ENCODE peak calls at places on chromosomes 4 and X, in five cellular contexts. W, X, O, J and K are unnamed samples.

GRCh38 chr4:100189820-100190642 is at the start of gene DDIT4L:
- DNase-seq in W (peak; percentile 18), X (no peak), O (peak; percentile 52), J (no peak), K (no peak)

GRCh38 chr4:48450740-48451139 is 32.4 kb upstream of the SLC10A4 start:
- DNase-seq in W (no peak), X (no peak), O (no peak), J (no peak), K (no peak)

GRCh38 chr4:102196221-102196620 is 149.1 kb downstream of the SLC39A8 start:
- DNase-seq in W (no peak), X (no peak), O (no peak), J (no peak), K (no peak)

GRCh38 chrX:81259008-81259713 is 57.3 kb downstream of the SH3BGRL start:
- DNase-seq in W (peak; percentile 17), X (no peak), O (no peak), J (no peak), K (no peak)

GRCh38 chr4:139902328-139903217 is 237.0 kb downstream of the MGST2 start:
- DNase-seq in W (peak; percentile 43), X (no peak), O (no peak), J (no peak), K (no peak)

GRCh38 chr4:128386761-128387599 is 99.4 kb upstream of the PGRMC2 start:
- DNase-seq in W (peak; percentile 92), X (no peak), O (peak; percentile 93), J (peak; percentile 88), K (no peak)

GRCh38 chr4:7160439-7160838 is 31.9 kb upstream of the SORCS2 start:
- DNase-seq in W (no peak), X (no peak), O (no peak), J (no peak), K (no peak)

GRCh38 chr4:105059337-105059736 is 87.3 kb upstream of the TET2 start:
- DNase-seq in W (no peak), X (no peak), O (no peak), J (no peak), K (no peak)

GRCh38 chr4:188403272-188403671 is 264.0 kb downstream of the TRIML1 start:
- DNase-seq in W (no peak), X (no peak), O (no peak), J (no peak), K (no peak)

GRCh38 chrX:29746326-29746725 is 469.0 kb upstream of the MAGEB2 start:
- DNase-seq in W (no peak), X (no peak), O (no peak), J (no peak), K (no peak)

GRCh38 chr4:173935622-173936405 is 347.7 kb downstream of the FBXO8 start:
- DNase-seq in W (no peak), X (no peak), O (no peak), J (no peak), K (no peak)

GRCh38 chr4:7857238-7857701 is 82.4 kb downstream of the AFAP1 start:
- DNase-seq in W (peak; percentile 78), X (no peak), O (peak; percentile 60), J (no peak), K (no peak)

GRCh38 chr4:100417565-100417964 is 100.3 kb downstream of the EMCN start:
- DNase-seq in W (no peak), X (no peak), O (no peak), J (no peak), K (no peak)

GRCh38 chrX:38800981-38801845 is at the start of gene MID1IP1:
- DNase-seq in W (peak; percentile 79), X (peak; percentile 50), O (peak; percentile 92), J (peak; percentile 90), K (peak; percentile 84)

GRCh38 chr4:102640669-102641068 is 120.1 kb downstream of the MANBA start:
- DNase-seq in W (no peak), X (no peak), O (no peak), J (no peak), K (no peak)

GRCh38 chrX:13432376-13432775 is 112.5 kb upstream of the ATXN3L start:
- DNase-seq in W (peak; percentile 33), X (no peak), O (no peak), J (peak; percentile 37), K (no peak)

GRCh38 chr4:141501395-141501794 is 135.0 kb upstream of the IL15 start:
- DNase-seq in W (no peak), X (no peak), O (no peak), J (no peak), K (no peak)
- H3K27ac ChIP-seq in W (no peak overlapping the region), X (no peak overlapping the region), O (no peak overlapping the region), J (no peak overlapping the region), K (no peak overlapping the region)

GRCh38 chrX:135454816-135455215 is 33.1 kb downstream of the SMIM10L2A start:
- DNase-seq in W (no peak), X (no peak), O (peak; percentile 13), J (no peak), K (no peak)
- H3K9me3 ChIP-seq in W (no peaks in the 10 kb centered on the region), X (no peaks in the 10 kb centered on the region), O (no peaks in the 10 kb centered on the region), J (no peaks in the 10 kb centered on the region), K (no peaks in the 10 kb centered on the region)

DNA sequence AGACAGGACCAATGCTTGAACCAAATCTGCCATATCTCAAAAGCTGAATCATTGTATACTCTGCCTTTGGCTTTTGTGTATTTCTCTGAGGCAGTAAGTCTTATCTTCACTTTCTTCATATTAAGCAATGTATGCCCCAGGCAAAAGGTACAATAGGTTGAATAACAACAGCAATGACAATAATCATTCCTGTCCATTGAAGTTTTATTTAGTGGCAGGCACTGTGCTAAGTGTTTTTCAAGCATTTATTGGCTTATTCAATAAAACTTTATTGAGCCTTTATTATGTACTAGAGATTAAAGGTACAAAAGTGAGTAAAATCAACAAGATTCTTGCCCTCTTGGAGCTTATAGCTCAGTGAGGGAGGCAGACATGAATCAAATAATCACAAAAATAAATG is 8.2 kb upstream of the CASK start:
- DNase-seq in W (no peak), X (no peak), O (no peak), J (no peak), K (no peak)
- H3K27ac ChIP-seq in W (no peak overlapping the region), X (no peak overlapping the region), O (no peak overlapping the region), J (no peak overlapping the region), K (no peak overlapping the region)

DNA sequence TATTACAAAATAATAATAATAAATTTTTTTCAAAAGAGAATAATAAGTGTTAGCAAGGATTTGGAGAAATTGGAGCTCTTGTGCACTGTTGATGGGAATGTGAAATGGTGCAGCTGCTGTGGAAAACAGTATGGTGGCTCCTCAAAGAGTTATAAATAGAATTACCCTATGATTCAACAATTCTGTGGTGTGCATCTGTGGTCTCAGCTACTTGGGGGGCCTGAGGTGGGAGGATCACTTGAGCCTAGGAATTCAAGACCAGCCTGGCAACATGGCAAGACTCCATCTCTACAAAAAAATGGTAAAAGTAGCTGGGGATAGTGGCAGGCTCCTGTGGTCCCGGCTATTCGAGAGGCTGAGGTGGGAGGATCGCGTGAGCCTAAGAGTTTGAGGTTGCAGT is 19.6 kb downstream of the MND1 start:
- DNase-seq in W (peak; percentile 56), X (no peak), O (no peak), J (no peak), K (no peak)
- H3K9me3 ChIP-seq in W (no peaks in the 10 kb centered on the region), X (no peaks in the 10 kb centered on the region), O (no peaks in the 10 kb centered on the region), J (no peaks in the 10 kb centered on the region), K (no peaks in the 10 kb centered on the region)

GRCh38 chrX:40184968-40185367 is 87.2 kb upstream of the BCOR start:
- DNase-seq in W (no peak), X (no peak), O (no peak), J (no peak), K (no peak)
- H3K27ac ChIP-seq in W (no peak overlapping the region), X (no peak overlapping the region), O (no peak overlapping the region), J (no peak overlapping the region), K (no peak overlapping the region)

DNA sequence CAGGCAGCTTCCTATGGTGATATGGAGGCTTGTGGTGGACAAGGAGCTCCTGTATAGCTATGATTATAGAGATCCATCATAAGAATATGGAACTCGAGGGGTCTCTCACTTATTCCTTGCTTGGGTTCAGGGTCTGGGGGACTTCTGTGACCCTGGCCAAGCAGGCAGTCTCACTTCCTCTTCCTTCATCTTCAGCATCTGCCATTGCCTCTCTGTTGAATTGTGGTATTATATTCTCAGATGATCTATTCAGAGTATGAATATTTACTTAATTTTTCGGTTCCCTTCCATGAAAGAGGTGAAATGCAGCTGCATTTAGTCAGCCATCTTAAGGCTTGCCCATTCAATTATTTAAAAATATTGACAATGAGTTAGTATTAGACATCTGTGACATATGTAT is 292.9 kb downstream of the SPIN4 start:
- DNase-seq in W (no peak), X (no peak), O (no peak), J (no peak), K (no peak)
- H3K9me3 ChIP-seq in W (no peaks in the 10 kb centered on the region), X (no peaks in the 10 kb centered on the region), O (no peaks in the 10 kb centered on the region), J (no peaks in the 10 kb centered on the region), K (no peaks in the 10 kb centered on the region)

GRCh38 chr4:76012388-76012801 is 5.1 kb upstream of the CXCL9 start:
- DNase-seq in W (peak; percentile 88), X (no peak), O (no peak), J (no peak), K (no peak)
- H3K27ac ChIP-seq in W (peak overlapping the region; percentile 98), X (no peak overlapping the region), O (no peak overlapping the region), J (peak overlapping the region; percentile 65), K (no peak overlapping the region)

GRCh38 chr4:154064244-154064643 is 275.4 kb upstream of the SFRP2 start:
- DNase-seq in W (no peak), X (no peak), O (no peak), J (no peak), K (no peak)
- H3K9me3 ChIP-seq in W (no peaks in the 10 kb centered on the region), X (no peaks in the 10 kb centered on the region), O (peaks cover 2% of the 10 kb centered on the region), J (peaks cover 31% of the 10 kb centered on the region), K (no peaks in the 10 kb centered on the region)

DNA sequence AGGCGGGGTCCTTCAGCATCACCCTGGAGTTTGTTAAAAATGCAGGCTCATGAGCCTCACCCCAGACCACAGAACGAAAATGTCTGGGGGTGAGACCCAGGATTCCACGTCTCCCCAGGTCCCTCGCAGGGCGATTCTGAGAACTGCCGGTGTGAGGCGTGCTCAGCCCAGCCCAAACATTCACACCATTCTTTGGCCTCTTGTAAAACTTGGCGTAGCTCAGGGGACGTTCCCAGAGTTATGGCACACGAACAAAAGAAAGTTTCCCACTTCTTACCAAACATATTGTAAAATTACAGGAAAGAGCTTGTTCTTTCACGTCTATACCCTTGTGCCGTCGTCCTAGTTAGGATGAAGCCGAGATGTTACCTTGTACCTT is 12.9 kb downstream of the CD99 start:
- DNase-seq in W (no peak), X (no peak), O (no peak), J (no peak), K (no peak)
- H3K27ac ChIP-seq in W (no peak overlapping the region), X (no peak overlapping the region), O (peak overlapping the region; percentile 97), J (no peak overlapping the region), K (no peak overlapping the region)